ENCODE peak calls at places on chromosome 11, in eight cellular contexts. L is H1, U is GM23338, X is K562, V is HCT116, B is HepG2, M is SK-N-SH, F is GM12878. T is an unnamed sample. For H3K79me2, the result is how much of the 10 kb centered on the place peaks cover.

GRCh38 chr11:15903246-15903645 is 453.1 kb downstream of the SOX6 start:
- DNase-seq in M (peak), U (no peak), F (no peak), L (no peak), X (no peak), V (no peak), B (peak), T (no peak)

GRCh38 chr11:67157691-67158090 is 38.6 kb downstream of the KDM2A start:
- DNase-seq in X (no peak), V (no peak), U (no peak), L (no peak), F (no peak), B (no peak), M (no peak), T (no peak)

GRCh38 chr11:46413755-46414465 is 22.3 kb upstream of the CHRM4 start:
- DNase-seq in B (peak), L (no peak), X (no peak), F (no peak), M (no peak), V (no peak), U (no peak), T (no peak)

GRCh38 chr11:72652871-72653615 is 21.2 kb downstream of the PDE2A start:
- DNase-seq in U (peak), V (no peak), B (no peak), F (no peak), M (peak), L (peak), X (peak), T (no peak)

GRCh38 chr11:86214710-86215109 is 29.8 kb upstream of the EED start:
- DNase-seq in F (peak), B (no peak), V (no peak), X (no peak), M (no peak), L (no peak), U (no peak), T (no peak)

GRCh38 chr11:120974980-120975379 is 48.9 kb upstream of the TBCEL start:
- DNase-seq in U (no peak), M (no peak), L (no peak), X (no peak), F (no peak), V (no peak), B (no peak), T (peak)

GRCh38 chr11:68340003-68340767 is 27.8 kb downstream of the LRP5 start:
- DNase-seq in M (no peak), U (no peak), V (no peak), L (no peak), X (no peak), B (no peak), F (peak), T (no peak)

GRCh38 chr11:23995891-23996290 is 501.0 kb upstream of the LUZP2 start:
- DNase-seq in X (no peak), U (no peak), M (no peak), F (no peak), V (no peak), B (no peak), L (no peak), T (peak)

GRCh38 chr11:99199336-99199735 is 178.6 kb downstream of the CNTN5 start:
- DNase-seq in V (no peak), U (no peak), B (no peak), X (no peak), L (no peak), F (no peak), M (no peak), T (no peak)

GRCh38 chr11:2987881-2988280 is 4.2 kb downstream of the NAP1L4 start:
- DNase-seq in F (no peak), L (no peak), U (no peak), V (no peak), M (no peak), B (no peak), X (no peak), T (peak)

GRCh38 chr11:131671764-131672163 is 301.3 kb downstream of the NTM start:
- DNase-seq in M (no peak), X (no peak), L (peak), B (no peak), U (peak), F (no peak), V (no peak), T (no peak)

GRCh38 chr11:9575531-9576240 is 2.2 kb downstream of the WEE1 start:
- DNase-seq in X (no peak), B (no peak), L (no peak), F (no peak), U (no peak), V (no peak), M (no peak), T (no peak)

GRCh38 chr11:69708731-69709401 is 5.0 kb upstream of the FGF19 start:
- DNase-seq in M (no peak), F (no peak), U (peak), B (peak), L (no peak), V (no peak), X (no peak), T (no peak)

GRCh38 chr11:17153759-17154158 is 54.0 kb downstream of the PIK3C2A start:
- DNase-seq in B (no peak), L (no peak), F (no peak), M (no peak), V (no peak), U (no peak), X (no peak), T (no peak)

GRCh38 chr11:119902656-119903181 is 173.7 kb upstream of the NECTIN1 start:
- DNase-seq in U (no peak), V (no peak), M (no peak), F (no peak), L (no peak), X (no peak), B (no peak), T (no peak)

GRCh38 chr11:67023957-67024353 is 1.0 kb downstream of the SYT12 start:
- DNase-seq in F (no peak), U (no peak), X (no peak), B (no peak), L (no peak), M (no peak), V (no peak), T (no peak)

GRCh38 chr11:35288817-35289541 is 130.4 kb downstream of the SLC1A2 start:
- DNase-seq in B (no peak), U (no peak), M (no peak), L (no peak), X (no peak), V (no peak), F (no peak), T (no peak)

GRCh38 chr11:40986320-40986719 is 473.1 kb downstream of the LRRC4C start:
- DNase-seq in U (no peak), F (no peak), B (no peak), V (no peak), X (no peak), L (no peak), M (no peak), T (no peak)

GRCh38 chr11:88297320-88298263 is 39.9 kb downstream of the CTSC start:
- DNase-seq in B (peak), X (no peak), F (no peak), L (no peak), U (no peak), V (no peak), M (peak), T (no peak)

GRCh38 chr11:124832571-124832970 is 32.4 kb upstream of the MSANTD2 start:
- DNase-seq in B (no peak), X (no peak), V (no peak), M (no peak), F (no peak), U (no peak), L (no peak), T (no peak)

GRCh38 chr11:119168471-119169271 is at the start of gene NLRX1:
- DNase-seq in L (peak), B (peak), V (peak), X (peak), U (peak), M (peak), F (peak), T (peak)

GRCh38 chr11:82775218-82775617 is 41.6 kb upstream of the FAM181B start:
- DNase-seq in B (no peak), X (no peak), L (no peak), V (no peak), F (no peak), U (no peak), M (no peak), T (no peak)

GRCh38 chr11:12552677-12553076 is 121.5 kb upstream of the TEAD1 start:
- DNase-seq in B (no peak), U (no peak), M (no peak), V (no peak), L (no peak), X (no peak), F (no peak), T (no peak)

GRCh38 chr11:31995525-31996123 is 95.2 kb upstream of the RCN1 start:
- DNase-seq in L (no peak), M (no peak), U (no peak), F (peak), V (no peak), X (no peak), B (no peak), T (peak)

GRCh38 chr11:133382217-133382746 is 150.0 kb downstream of the OPCML start:
- DNase-seq in M (no peak), X (no peak), U (no peak), L (no peak), B (no peak), F (no peak), V (no peak), T (no peak)

GRCh38 chr11:7512525-7513209 is 1.1 kb upstream of the PPFIBP2 start:
- DNase-seq in X (no peak), V (no peak), U (peak), M (no peak), L (no peak), B (peak), F (no peak), T (peak)
- TF ChIP-seq POLR2AphosphoS5 in X (no peak), V (no peak), U (no peak), M (no peak), L (no peak), B (no peak), F (peak), T (no peak)

GRCh38 chr11:59115556-59115955 is 8.5 kb downstream of the FAM111B start:
- DNase-seq in B (no peak), F (no peak), U (no peak), M (no peak), X (no peak), L (no peak), V (no peak), T (no peak)
- H2AFZ ChIP-seq in B (no peak), F (no peak), U (no peak), M (no peak), X (no peak), L (no peak), V (no peak), T (no peak)

GRCh38 chr11:112368402-112368801 is 107.7 kb upstream of the PLET1 start:
- DNase-seq in X (no peak), V (no peak), B (no peak), L (no peak), F (no peak), U (no peak), M (no peak), T (no peak)
- H3K79me2 ChIP-seq in X (under half), V (under half), B (under half), L (under half), F (under half), U (under half), M (under half), T (under half)

GRCh38 chr11:61863548-61864081 is 27.7 kb downstream of the FADS3 start:
- DNase-seq in F (no peak), U (no peak), B (no peak), X (no peak), M (no peak), V (no peak), L (no peak), T (no peak)

GRCh38 chr11:61866958-61867343 is 24.4 kb downstream of the FADS3 start:
- DNase-seq in U (no peak), V (no peak), B (no peak), L (no peak), X (no peak), M (no peak), F (no peak), T (no peak)

GRCh38 chr11:61862714-61863547 is 28.4 kb downstream of the FADS3 start:
- DNase-seq in F (no peak), V (no peak), X (no peak), U (no peak), B (no peak), M (no peak), L (no peak), T (no peak)

GRCh38 chr11:61866231-61866957 is 25.0 kb downstream of the FADS3 start:
- DNase-seq in M (no peak), B (no peak), V (no peak), U (no peak), F (no peak), L (no peak), X (peak), T (no peak)

DNA sequence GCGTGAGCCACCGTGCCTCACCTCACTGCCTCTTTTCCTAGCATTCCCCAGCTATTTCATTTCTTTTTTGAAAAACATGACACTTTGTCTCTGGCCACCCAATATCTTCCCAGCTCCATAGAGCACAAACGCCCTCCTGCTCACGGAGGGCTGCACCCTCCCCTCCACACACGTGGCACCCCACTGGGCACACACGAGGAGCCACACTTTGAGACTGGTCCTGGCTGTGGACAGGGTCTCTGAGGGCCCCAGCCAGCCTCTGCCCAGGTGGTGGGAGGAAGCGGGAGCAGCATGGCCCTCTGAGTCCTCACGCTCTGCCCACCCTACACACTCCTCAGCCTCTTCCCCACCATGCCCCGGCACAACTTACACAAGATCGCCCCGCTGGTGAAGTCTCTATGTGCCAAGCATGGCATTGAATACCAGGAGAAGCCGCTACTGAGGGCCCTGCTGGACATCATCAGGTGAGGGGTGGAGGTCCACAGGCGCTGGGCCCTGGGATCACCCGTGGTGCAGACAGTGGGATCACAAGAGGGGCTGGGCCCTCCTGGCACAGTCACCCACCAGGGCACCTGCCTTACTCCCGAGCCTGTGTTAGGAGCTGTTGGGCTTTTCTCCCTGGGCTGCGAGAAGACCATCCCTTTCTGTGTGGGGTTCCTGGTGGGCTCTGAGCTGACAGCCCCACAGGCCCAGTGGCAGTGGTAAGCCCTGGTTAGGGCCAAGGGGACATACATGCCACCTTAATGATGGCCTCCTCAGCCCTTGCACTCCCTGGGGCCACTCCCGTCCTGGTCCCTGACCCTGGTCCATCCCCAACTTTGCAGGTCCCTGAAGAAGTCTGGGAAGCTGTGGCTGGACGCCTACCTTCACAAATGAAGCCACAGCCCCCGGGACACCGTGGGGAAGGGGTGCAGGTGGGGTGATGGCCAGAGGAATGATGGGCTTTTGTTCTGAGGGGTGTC is 26.2 kb downstream of the FADS3 start:
- DNase-seq in F (no peak), U (no peak), M (no peak), B (no peak), L (no peak), X (no peak), V (no peak), T (no peak)
- TF ChIP-seq POLR2AphosphoS5 in F (no peak), U (no peak), M (no peak), B (no peak), L (no peak), X (no peak), V (no peak), T (no peak)

GRCh38 chr11:95661159-95661558 is 128.4 kb downstream of the FAM76B start:
- DNase-seq in M (no peak), V (no peak), F (no peak), U (no peak), L (no peak), X (no peak), B (no peak), T (no peak)

GRCh38 chr11:95659088-95659487 is 130.5 kb downstream of the FAM76B start:
- DNase-seq in B (no peak), X (no peak), U (no peak), L (no peak), V (no peak), M (no peak), F (no peak), T (no peak)

GRCh38 chr11:95655544-95655943 is 134.0 kb downstream of the FAM76B start:
- DNase-seq in M (no peak), V (no peak), F (no peak), L (no peak), B (no peak), U (no peak), X (no peak), T (peak)

DNA sequence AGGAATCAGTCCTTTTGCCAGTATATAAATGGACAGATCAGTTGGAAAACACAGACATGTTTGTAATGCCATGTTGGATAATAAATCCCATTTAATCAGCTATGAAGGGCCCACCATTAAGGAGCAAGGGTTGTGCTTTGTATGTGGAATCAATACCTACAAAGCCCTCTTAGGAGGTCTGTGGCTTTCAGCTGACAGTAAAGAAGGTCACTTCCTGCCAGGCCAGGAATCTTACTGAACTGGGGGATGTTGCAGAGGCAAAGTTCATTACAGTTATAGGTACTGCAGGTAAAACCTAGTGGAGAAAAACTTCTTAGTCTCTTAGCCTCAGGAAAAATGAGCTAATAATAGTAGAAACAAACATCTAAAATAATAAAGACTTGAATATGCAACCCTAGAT is 129.5 kb downstream of the FAM76B start:
- DNase-seq in F (no peak), L (no peak), B (no peak), M (no peak), U (peak), X (no peak), V (no peak), T (no peak)
- H2AFZ ChIP-seq in F (no peak), L (no peak), B (no peak), M (no peak), U (no peak), X (no peak), V (no peak), T (no peak)

T was measured in endothelial cell of umbilical vein.